ENCODE peak calls at places on chromosomes 4 and X, in ten cellular contexts. J is stimulated activated CD4-positive, alpha-beta T cell treated with anti-CD3 and anti-CD28 coated beads, Interleukin-15, amount 100 ng/mL, for 1 hour; V is substantia nigra; B is pancreas; D is lower leg skin; E is stimulated activated CD8-positive, alpha-beta memory T cell treated with anti-CD3 and anti-CD28 coated beads, Interleukin-2, amount 100 ng/mL, for 1 hour; K is glomerular endothelial cell; S is neural crest cell; P is CD8-positive, alpha-beta T cell; A is GM19239. T is an unnamed sample.

GRCh38 chrX:9873952-9874351 is 87.7 kb downstream of the SHROOM2 start:
- DNase-seq in P (no peak), B (no peak), S (no peak), V (no peak), D (peak; percentile 22), A (peak; percentile 20), J (peak; percentile 10), E (no peak), K (no peak), T (peak; percentile 63)

GRCh38 chr4:76867880-76868655 is 29.9 kb downstream of the SOWAHB start:
- DNase-seq in E (no peak), J (no peak), B (no peak), A (no peak), V (no peak), P (no peak), D (no peak), K (no peak), S (no peak), T (no peak)

GRCh38 chr4:5993063-5993745 is 25.0 kb downstream of the C4orf50 start:
- DNase-seq in E (no peak), J (no peak), B (no peak), K (no peak), V (no peak), A (no peak), D (no peak), P (no peak), S (no peak), T (no peak)

GRCh38 chr4:74158561-74159396 is 861 bp downstream of the MTHFD2L start:
- DNase-seq in B (no peak), A (no peak), J (no peak), E (no peak), P (no peak), V (no peak), D (no peak), S (no peak), K (no peak), T (peak; percentile 72)

GRCh38 chrX:17735396-17735795 is 1.9 kb upstream of the SCML1 start:
- DNase-seq in D (no peak), B (no peak), J (no peak), K (no peak), A (no peak), P (no peak), S (no peak), E (no peak), V (no peak), T (no peak)

GRCh38 chr4:120829113-120829831 is 93.3 kb downstream of the PRDM5 start:
- DNase-seq in A (no peak), E (no peak), B (no peak), S (no peak), V (no peak), D (no peak), K (no peak), J (no peak), P (no peak), T (peak; percentile 27)

GRCh38 chr4:124564121-124564520 is 148.4 kb downstream of the ANKRD50 start:
- DNase-seq in B (no peak), K (no peak), J (no peak), V (no peak), A (no peak), E (no peak), S (no peak), D (no peak), P (no peak), T (no peak)

GRCh38 chrX:41823402-41823801 is 99.4 kb downstream of the GPR82 start:
- DNase-seq in J (no peak), S (no peak), K (no peak), V (no peak), P (no peak), D (no peak), E (no peak), B (no peak), A (no peak), T (no peak)

GRCh38 chrX:115366535-115366934 is 77.0 kb downstream of the LUZP4 start:
- DNase-seq in E (no peak), V (no peak), S (no peak), D (no peak), P (no peak), A (no peak), B (no peak), J (no peak), K (no peak), T (no peak)

GRCh38 chr4:75345436-75345835 is 168.8 kb downstream of the RCHY1 start:
- DNase-seq in V (no peak), J (no peak), A (no peak), P (no peak), E (no peak), S (no peak), B (no peak), D (no peak), K (no peak), T (peak; percentile 33)

GRCh38 chr4:158129649-158130048 is 43.2 kb downstream of the GASK1B start:
- DNase-seq in B (no peak), K (no peak), S (no peak), A (no peak), P (no peak), J (no peak), E (no peak), D (no peak), V (no peak), T (no peak)

GRCh38 chr4:160038560-160038959 is 935.7 kb downstream of the RAPGEF2 start:
- DNase-seq in K (no peak), A (no peak), S (no peak), V (no peak), P (no peak), D (no peak), E (no peak), B (no peak), J (no peak), T (no peak)

GRCh38 chrX:11416600-11416999 is 123.4 kb downstream of the AMELX start:
- DNase-seq in D (no peak), S (no peak), B (no peak), A (no peak), P (no peak), K (no peak), E (no peak), V (no peak), J (no peak), T (no peak)

GRCh38 chrX:151974336-151975227 is at the start of gene GABRE:
- DNase-seq in J (no peak), A (no peak), D (peak; percentile 21), B (peak; percentile 40), S (peak; percentile 12), V (no peak), K (no peak), E (no peak), P (no peak), T (peak; percentile 22)

GRCh38 chrX:153339662-153340061 is 5.7 kb downstream of the ZNF275 start:
- DNase-seq in B (no peak), S (no peak), A (no peak), E (no peak), P (no peak), K (no peak), D (no peak), V (no peak), J (no peak), T (no peak)

GRCh38 chrX:154040307-154040756 is 20.6 kb upstream of the IRAK1 start:
- DNase-seq in B (no peak), K (no peak), P (no peak), D (no peak), E (no peak), A (no peak), J (no peak), S (no peak), V (no peak), T (peak; percentile 97)

GRCh38 chr4:128286474-128287158 is 997 bp downstream of the PGRMC2 start:
- DNase-seq in V (no peak), B (peak; percentile 36), K (no peak), P (no peak), J (no peak), A (peak; percentile 21), S (no peak), E (no peak), D (no peak), T (peak; percentile 65)

GRCh38 chr4:152605641-152606304 is 69.9 kb upstream of the FBXW7 start:
- DNase-seq in B (no peak), S (no peak), E (no peak), J (no peak), P (no peak), D (no peak), V (no peak), K (no peak), A (no peak), T (peak; percentile 90)

GRCh38 chr4:37453361-37454262 is 209.1 kb downstream of the NWD2 start:
- DNase-seq in P (peak; percentile 64), V (peak; percentile 20), A (peak; percentile 35), D (peak; percentile 35), S (peak; percentile 57), K (no peak), B (peak; percentile 80), J (peak; percentile 37), E (no peak), T (peak; percentile 19)

GRCh38 chrX:135410861-135411627 is 10.7 kb upstream of the SMIM10L2A start:
- DNase-seq in B (peak; percentile 26), E (no peak), D (no peak), P (no peak), A (no peak), J (no peak), K (no peak), V (no peak), S (no peak), T (no peak)

GRCh38 chr4:29970626-29971025 is 749.5 kb upstream of the PCDH7 start:
- DNase-seq in A (no peak), P (no peak), E (no peak), S (no peak), V (no peak), D (no peak), B (no peak), J (no peak), K (no peak), T (peak; percentile 47)

GRCh38 chr4:78569291-78569821 is 17.8 kb downstream of the ANXA3 start:
- DNase-seq in E (no peak), V (no peak), S (no peak), A (no peak), B (no peak), D (no peak), J (no peak), P (no peak), K (peak; percentile 54), T (peak; percentile 65)

GRCh38 chr4:3491681-3492405 is 28.7 kb downstream of the DOK7 start:
- DNase-seq in K (no peak), B (no peak), J (no peak), S (no peak), D (no peak), P (no peak), V (no peak), E (no peak), A (no peak), T (peak; percentile 51)

GRCh38 chrX:84339507-84340364 is 151.7 kb upstream of the RPS6KA6 start:
- DNase-seq in S (no peak), J (no peak), K (no peak), A (no peak), E (no peak), B (no peak), V (no peak), P (no peak), D (no peak), T (peak; percentile 15)

GRCh38 chrX:22126311-22126710 is 94.2 kb downstream of the PHEX start:
- DNase-seq in S (no peak), V (no peak), P (no peak), D (no peak), E (no peak), K (no peak), B (no peak), J (no peak), A (no peak), T (no peak)

GRCh38 chrX:9825129-9825865 is 39.1 kb downstream of the SHROOM2 start:
- DNase-seq in A (no peak), B (no peak), V (no peak), D (no peak), J (no peak), K (no peak), P (no peak), E (no peak), S (no peak), T (peak; percentile 76)

GRCh38 chr4:7326693-7327340 is 107.9 kb downstream of the PSAPL1 start:
- DNase-seq in K (no peak), V (peak; percentile 44), A (no peak), J (no peak), S (no peak), D (no peak), B (no peak), E (no peak), P (no peak), T (no peak)

GRCh38 chr4:10106421-10107039 is 10.1 kb downstream of the WDR1 start:
- DNase-seq in J (peak; percentile 49), V (no peak), P (peak; percentile 72), A (no peak), K (peak; percentile 77), D (peak; percentile 93), E (peak; percentile 51), S (no peak), B (peak; percentile 45), T (peak; percentile 95)